ENCODE peak calls at places on chromosome 16, in nine cellular contexts. O, I, T, G, H, B, N, P and W are unnamed samples.

GRCh38 chr16:79272141-79272577 is 328.4 kb downstream of the MAF start:
- DNase-seq in O (peak), I (no peak), T (no peak), G (no peak), H (no peak), B (no peak), N (no peak), P (no peak), W (no peak)

GRCh38 chr16:83882118-83882879 is 16.6 kb upstream of the MLYCD start:
- DNase-seq in O (no peak), I (no peak), T (no peak), G (peak), H (no peak), B (no peak), N (no peak), P (no peak), W (no peak)

GRCh38 chr16:74035816-74036215 is 260.8 kb upstream of the PSMD7 start:
- DNase-seq in O (no peak), I (no peak), T (peak), G (no peak), H (no peak), B (peak), N (no peak), P (no peak), W (no peak)

GRCh38 chr16:86664518-86665318 is 86.4 kb downstream of the FOXL1 start:
- DNase-seq in O (peak), I (no peak), T (peak), G (peak), H (peak), B (peak), N (no peak), P (no peak), W (no peak)

GRCh38 chr16:4109250-4109736 is 6.9 kb downstream of the ADCY9 start:
- DNase-seq in O (no peak), I (no peak), T (no peak), G (no peak), H (no peak), B (peak), N (no peak), P (no peak), W (no peak)

GRCh38 chr16:85451646-85452363 is 161.3 kb upstream of the GSE1 start:
- DNase-seq in O (no peak), I (no peak), T (no peak), G (no peak), H (no peak), B (no peak), N (no peak), P (no peak), W (no peak)

GRCh38 chr16:83619381-83620150 is 188.2 kb upstream of the HSBP1 start:
- DNase-seq in O (no peak), I (no peak), T (no peak), G (no peak), H (no peak), B (no peak), N (no peak), P (no peak), W (no peak)

GRCh38 chr16:88922114-88922825 is 54.7 kb downstream of the CBFA2T3 start:
- DNase-seq in O (no peak), I (peak), T (peak), G (peak), H (no peak), B (peak), N (no peak), P (peak), W (peak)

GRCh38 chr16:85697441-85697840 is 8.7 kb upstream of the GINS2 start:
- DNase-seq in O (no peak), I (no peak), T (no peak), G (no peak), H (no peak), B (no peak), N (no peak), P (no peak), W (no peak)

GRCh38 chr16:68744744-68745280 is 7.7 kb downstream of the CDH1 start:
- DNase-seq in O (no peak), I (no peak), T (peak), G (no peak), H (no peak), B (no peak), N (no peak), P (no peak), W (no peak)

GRCh38 chr16:53664724-53665345 is 38.8 kb downstream of the RPGRIP1L start:
- DNase-seq in O (peak), I (no peak), T (peak), G (no peak), H (no peak), B (peak), N (no peak), P (no peak), W (no peak)

GRCh38 chr16:86019446-86020047 is 120.6 kb downstream of the IRF8 start:
- DNase-seq in O (no peak), I (no peak), T (no peak), G (no peak), H (no peak), B (no peak), N (no peak), P (no peak), W (no peak)

GRCh38 chr16:65522412-65522811 is 400.5 kb upstream of the CDH11 start:
- DNase-seq in O (no peak), I (no peak), T (no peak), G (no peak), H (no peak), B (no peak), N (no peak), P (no peak), W (no peak)

GRCh38 chr16:67526149-67526732 is 2.4 kb upstream of the RIPOR1 start:
- DNase-seq in O (no peak), I (no peak), T (no peak), G (no peak), H (no peak), B (no peak), N (no peak), P (no peak), W (no peak)

GRCh38 chr16:66322174-66322573 is 44.3 kb upstream of the CDH5 start:
- DNase-seq in O (no peak), I (no peak), T (no peak), G (no peak), H (no peak), B (no peak), N (no peak), P (no peak), W (no peak)

GRCh38 chr16:67537270-67537635 is 8.6 kb downstream of the RIPOR1 start:
- DNase-seq in O (peak), I (peak), T (peak), G (peak), H (no peak), B (peak), N (no peak), P (peak), W (no peak)

GRCh38 chr16:81833751-81834150 is 54.7 kb downstream of the PLCG2 start:
- DNase-seq in O (no peak), I (no peak), T (no peak), G (no peak), H (no peak), B (no peak), N (no peak), P (no peak), W (no peak)

GRCh38 chr16:51870460-51870859 is 676.5 kb downstream of the TOX3 start:
- DNase-seq in O (no peak), I (no peak), T (no peak), G (no peak), H (no peak), B (no peak), N (no peak), P (no peak), W (no peak)

GRCh38 chr16:81748476-81749198 is 30.5 kb upstream of the PLCG2 start:
- DNase-seq in O (no peak), I (no peak), T (no peak), G (no peak), H (no peak), B (no peak), N (no peak), P (no peak), W (no peak)

GRCh38 chr16:29812754-29813643 is 1.0 kb downstream of the PRRT2 start:
- DNase-seq in O (no peak), I (no peak), T (no peak), G (no peak), H (no peak), B (no peak), N (no peak), P (no peak), W (no peak)

GRCh38 chr16:83802135-83802534 is 5.6 kb upstream of the HSBP1 start:
- DNase-seq in O (no peak), I (no peak), T (peak), G (no peak), H (no peak), B (peak), N (no peak), P (no peak), W (no peak)

GRCh38 chr16:67000384-67001158 is 12.2 kb downstream of the CES4A start:
- DNase-seq in O (peak), I (peak), T (no peak), G (peak), H (no peak), B (peak), N (peak), P (peak), W (no peak)

GRCh38 chr16:85514295-85514600 is 98.9 kb upstream of the GSE1 start:
- DNase-seq in O (no peak), I (peak), T (no peak), G (peak), H (no peak), B (no peak), N (no peak), P (no peak), W (no peak)

GRCh38 chr16:47096297-47096696 is 47.4 kb downstream of the NETO2 start:
- DNase-seq in O (no peak), I (no peak), T (no peak), G (no peak), H (no peak), B (peak), N (no peak), P (no peak), W (no peak)

GRCh38 chr16:66359811-66360608 is 6.5 kb upstream of the CDH5 start:
- DNase-seq in O (no peak), I (peak), T (peak), G (peak), H (no peak), B (peak), N (no peak), P (no peak), W (peak)

GRCh38 chr16:840561-841454 is 40.3 kb upstream of the GNG13 start:
- DNase-seq in O (no peak), I (no peak), T (no peak), G (peak), H (no peak), B (no peak), N (no peak), P (no peak), W (no peak)

GRCh38 chr16:57473906-57474305 is 11.4 kb downstream of the POLR2C start:
- DNase-seq in O (no peak), I (no peak), T (no peak), G (peak), H (no peak), B (no peak), N (no peak), P (no peak), W (no peak)